ENCODE peak calls at places on chromosome 2, in six cellular contexts. D is G401; U is upper lobe of right lung; X is stimulated activated CD4-positive, alpha-beta T cell treated with anti-CD3 and anti-CD28 coated beads, Interleukin-15, amount 100 ng/mL, for 24 hours; P is A172; T is colonic mucosa. N is an unnamed sample.
A peak's percentile ranks its signal among the peaks of the same experiment; 100 is the strongest.

GRCh38 chr2:144137705-144138428 is 382.1 kb downstream of the ZEB2 start:
- DNase-seq in T (no peak), P (peak; percentile 7), U (no peak), D (no peak), X (no peak), N (no peak)

GRCh38 chr2:176567361-176567760 is 298.1 kb downstream of the MTX2 start:
- DNase-seq in P (no peak), T (no peak), D (no peak), X (no peak), U (no peak), N (no peak)

GRCh38 chr2:147869934-147870333 is 25.1 kb downstream of the ACVR2A start:
- DNase-seq in D (no peak), X (no peak), U (no peak), P (no peak), T (no peak), N (no peak)

GRCh38 chr2:5694016-5694690 is 2.0 kb downstream of the SOX11 start:
- DNase-seq in D (no peak), T (no peak), X (no peak), U (no peak), P (peak; percentile 46), N (no peak)

GRCh38 chr2:39000552-39000951 is 110.9 kb downstream of the ARHGEF33 start:
- DNase-seq in X (no peak), T (no peak), P (no peak), U (no peak), D (no peak), N (no peak)

GRCh38 chr2:111883661-111884591 is at the start of gene ANAPC1:
- DNase-seq in X (peak; percentile 92), D (peak; percentile 88), P (peak; percentile 78), U (peak; percentile 93), T (peak; percentile 92), N (peak; percentile 83)

GRCh38 chr2:208033701-208034502 is 8.6 kb upstream of the PLEKHM3 start:
- DNase-seq in X (peak; percentile 35), P (peak; percentile 65), U (peak; percentile 69), D (peak; percentile 67), T (peak; percentile 78), N (no peak)

GRCh38 chr2:214076527-214076926 is 334.3 kb upstream of the VWC2L start:
- DNase-seq in U (no peak), T (no peak), D (no peak), X (no peak), P (no peak), N (no peak)

GRCh38 chr2:219247678-219248642 is 2.7 kb downstream of the STK16 start:
- DNase-seq in X (peak; percentile 74), D (no peak), T (no peak), U (no peak), P (no peak), N (no peak)

GRCh38 chr2:238093181-238094140 is 6.7 kb upstream of the ESPNL start:
- DNase-seq in X (no peak), D (no peak), U (no peak), T (no peak), P (no peak), N (no peak)

N was measured in cerebellum.